ENCODE peak calls at places on chromosome 9, in nine cellular contexts. S is AG09319; F is activated T-cell treated with anti-CD3 and anti-CD28 coated beads, Interleukin-2, amount 50 U/mL, for 4 hours; J is HTR-8/SVneo; I is fibroblast of the aortic adventitia; A is HuH-7; T is CD4-positive, alpha-beta T cell; Y is NCI-H345; N is hepatocyte. U is an unnamed sample.

GRCh38 chr9:112310826-112311225 is 22.6 kb downstream of the PTBP3 start:
- DNase-seq in S (no peak), Y (no peak), A (no peak), N (no peak), J (no peak), F (no peak), I (no peak), T (no peak), U (no peak)

GRCh38 chr9:127489471-127490115 is 38.3 kb downstream of the LRSAM1 start:
- DNase-seq in F (no peak), A (no peak), N (no peak), J (no peak), S (no peak), I (no peak), Y (no peak), T (no peak), U (no peak)

GRCh38 chr9:3875371-3876132 is 349.8 kb upstream of the RFX3 start:
- DNase-seq in N (no peak), A (no peak), I (peak), Y (no peak), F (no peak), T (no peak), S (peak), J (peak), U (no peak)

GRCh38 chr9:70044450-70045307 is 1.0 kb downstream of the MAMDC2 start:
- DNase-seq in T (no peak), N (peak), J (no peak), S (no peak), I (peak), Y (no peak), F (no peak), A (no peak), U (peak)

GRCh38 chr9:113635586-113635985 is 172.1 kb downstream of the RGS3 start:
- DNase-seq in Y (no peak), T (no peak), N (no peak), A (no peak), J (no peak), F (no peak), I (no peak), S (no peak), U (no peak)

GRCh38 chr9:22103650-22104575 is 94.8 kb upstream of the CDKN2B start:
- DNase-seq in J (no peak), I (peak), F (no peak), N (no peak), Y (no peak), S (no peak), T (no peak), A (no peak), U (peak)

GRCh38 chr9:6907772-6908381 is 150.1 kb downstream of the KDM4C start:
- DNase-seq in S (no peak), T (no peak), A (no peak), J (no peak), I (peak), Y (no peak), F (no peak), N (peak), U (peak)

GRCh38 chr9:385818-386398 is 171.2 kb downstream of the DOCK8 start:
- DNase-seq in I (peak), N (peak), T (no peak), Y (peak), J (peak), S (peak), F (no peak), A (peak), U (peak)

GRCh38 chr9:106947097-106947496 is 84.1 kb downstream of the ZNF462 start:
- DNase-seq in A (no peak), F (no peak), I (no peak), J (no peak), S (no peak), T (no peak), N (no peak), Y (no peak), U (no peak)

GRCh38 chr9:89277454-89277853 is 33.5 kb upstream of the CKS2 start:
- DNase-seq in T (no peak), J (no peak), N (no peak), Y (no peak), A (no peak), S (no peak), I (peak), F (no peak), U (peak)

GRCh38 chr9:71630371-71630770 is 137.9 kb downstream of the CEMIP2 start:
- DNase-seq in F (no peak), S (no peak), T (no peak), A (no peak), N (no peak), I (no peak), Y (no peak), J (no peak), U (no peak)

GRCh38 chr9:122807271-122807900 is 7.5 kb downstream of the OR1K1 start:
- DNase-seq in N (no peak), J (no peak), T (no peak), Y (no peak), S (no peak), F (no peak), A (no peak), I (peak), U (no peak)

GRCh38 chr9:115400801-115401200 is 282.8 kb upstream of the TNC start:
- DNase-seq in S (peak), J (no peak), Y (no peak), T (no peak), N (no peak), A (no peak), F (no peak), I (peak), U (no peak)

GRCh38 chr9:106716820-106717219 is 146.1 kb upstream of the ZNF462 start:
- DNase-seq in S (no peak), N (no peak), I (peak), Y (no peak), A (no peak), J (no peak), T (no peak), F (no peak), U (peak)

U was measured in small intestine.